ENCODE peak calls at places on chromosomes 6 and 20, in six cellular contexts. One of them, this sample, is unnamed.

GRCh38 chr20:64223526-64224067 is 32.0 kb upstream of the PCMTD2 start:
- DNase-seq in NCI-H187 treated with DMSO at 0.1 percent for 48 hours: peak
- DNase-seq in OCI-M1: no peak
- DNase-seq in T-helper 9 cell: no peak
- DNase-seq in Calu3: no peak
- DNase-seq in T follicular helper cell: no peak
- DNase-seq in this sample: no peak

GRCh38 chr20:41154436-41155176 is 17.3 kb downstream of the PLCG1 start:
- DNase-seq in NCI-H187 treated with DMSO at 0.1 percent for 48 hours: no peak
- DNase-seq in OCI-M1: no peak
- DNase-seq in T-helper 9 cell: no peak
- DNase-seq in Calu3: no peak
- DNase-seq in T follicular helper cell: no peak
- DNase-seq in this sample: no peak

GRCh38 chr6:167547751-167548150 is 222.9 kb downstream of the TTLL2 start:
- DNase-seq in NCI-H187 treated with DMSO at 0.1 percent for 48 hours: no peak
- DNase-seq in OCI-M1: no peak
- DNase-seq in T-helper 9 cell: no peak
- DNase-seq in Calu3: no peak
- DNase-seq in T follicular helper cell: no peak
- DNase-seq in this sample: no peak

GRCh38 chr6:146620655-146621054 is 21.9 kb downstream of the ADGB start:
- DNase-seq in NCI-H187 treated with DMSO at 0.1 percent for 48 hours: no peak
- DNase-seq in OCI-M1: no peak
- DNase-seq in T-helper 9 cell: no peak
- DNase-seq in Calu3: no peak
- DNase-seq in T follicular helper cell: no peak
- DNase-seq in this sample: no peak

GRCh38 chr20:1301031-1301529 is 27.9 kb downstream of the SDCBP2 start:
- DNase-seq in NCI-H187 treated with DMSO at 0.1 percent for 48 hours: no peak
- DNase-seq in OCI-M1: peak
- DNase-seq in T-helper 9 cell: no peak
- DNase-seq in Calu3: peak
- DNase-seq in T follicular helper cell: no peak
- DNase-seq in this sample: peak

GRCh38 chr6:41736207-41736710 is 851 bp upstream of the TFEB start:
- DNase-seq in NCI-H187 treated with DMSO at 0.1 percent for 48 hours: no peak
- DNase-seq in OCI-M1: no peak
- DNase-seq in T-helper 9 cell: no peak
- DNase-seq in Calu3: no peak
- DNase-seq in T follicular helper cell: no peak
- DNase-seq in this sample: no peak

GRCh38 chr6:145139451-145139850 is 595.9 kb downstream of the EPM2A start:
- DNase-seq in NCI-H187 treated with DMSO at 0.1 percent for 48 hours: no peak
- DNase-seq in OCI-M1: no peak
- DNase-seq in T-helper 9 cell: no peak
- DNase-seq in Calu3: no peak
- DNase-seq in T follicular helper cell: no peak
- DNase-seq in this sample: no peak

GRCh38 chr6:14559754-14560527 is 442.4 kb downstream of the CD83 start:
- DNase-seq in NCI-H187 treated with DMSO at 0.1 percent for 48 hours: no peak
- DNase-seq in OCI-M1: no peak
- DNase-seq in T-helper 9 cell: no peak
- DNase-seq in Calu3: no peak
- DNase-seq in T follicular helper cell: no peak
- DNase-seq in this sample: no peak

GRCh38 chr20:47406849-47407682 is 50.6 kb upstream of the ZMYND8 start:
- DNase-seq in NCI-H187 treated with DMSO at 0.1 percent for 48 hours: no peak
- DNase-seq in OCI-M1: no peak
- DNase-seq in T-helper 9 cell: no peak
- DNase-seq in Calu3: no peak
- DNase-seq in T follicular helper cell: no peak
- DNase-seq in this sample: no peak

GRCh38 chr6:56040271-56040670 is 164.9 kb upstream of the BMP5 start:
- DNase-seq in NCI-H187 treated with DMSO at 0.1 percent for 48 hours: no peak
- DNase-seq in OCI-M1: peak
- DNase-seq in T-helper 9 cell: no peak
- DNase-seq in Calu3: no peak
- DNase-seq in T follicular helper cell: no peak
- DNase-seq in this sample: no peak

GRCh38 chr6:119966484-119966883 is 616.9 kb upstream of the MAN1A1 start:
- DNase-seq in NCI-H187 treated with DMSO at 0.1 percent for 48 hours: no peak
- DNase-seq in OCI-M1: peak
- DNase-seq in T-helper 9 cell: no peak
- DNase-seq in Calu3: no peak
- DNase-seq in T follicular helper cell: no peak
- DNase-seq in this sample: no peak

GRCh38 chr6:37174515-37175331 is 4.8 kb downstream of the PIM1 start:
- DNase-seq in NCI-H187 treated with DMSO at 0.1 percent for 48 hours: no peak
- DNase-seq in OCI-M1: peak
- DNase-seq in T-helper 9 cell: no peak
- DNase-seq in Calu3: no peak
- DNase-seq in T follicular helper cell: no peak
- DNase-seq in this sample: no peak

GRCh38 chr6:105014954-105015353 is 58.0 kb downstream of the LIN28B start:
- DNase-seq in NCI-H187 treated with DMSO at 0.1 percent for 48 hours: no peak
- DNase-seq in OCI-M1: no peak
- DNase-seq in T-helper 9 cell: no peak
- DNase-seq in Calu3: no peak
- DNase-seq in T follicular helper cell: no peak
- DNase-seq in this sample: no peak

GRCh38 chr20:34334654-34335407 is 28.2 kb upstream of the ITCH start:
- DNase-seq in NCI-H187 treated with DMSO at 0.1 percent for 48 hours: no peak
- DNase-seq in OCI-M1: no peak
- DNase-seq in T-helper 9 cell: no peak
- DNase-seq in Calu3: peak
- DNase-seq in T follicular helper cell: no peak
- DNase-seq in this sample: no peak

GRCh38 chr20:7248392-7248992 is 481.0 kb downstream of the BMP2 start:
- DNase-seq in NCI-H187 treated with DMSO at 0.1 percent for 48 hours: peak
- DNase-seq in OCI-M1: no peak
- DNase-seq in T-helper 9 cell: no peak
- DNase-seq in Calu3: no peak
- DNase-seq in T follicular helper cell: no peak
- DNase-seq in this sample: no peak

GRCh38 chr20:26169506-26169905 is 472.9 kb upstream of the ZNF337 start:
- DNase-seq in NCI-H187 treated with DMSO at 0.1 percent for 48 hours: no peak
- DNase-seq in OCI-M1: no peak
- DNase-seq in T-helper 9 cell: no peak
- DNase-seq in Calu3: no peak
- DNase-seq in T follicular helper cell: no peak
- DNase-seq in this sample: no peak

GRCh38 chr6:51028271-51028670 is 209.6 kb downstream of the TFAP2B start:
- DNase-seq in NCI-H187 treated with DMSO at 0.1 percent for 48 hours: no peak
- DNase-seq in OCI-M1: no peak
- DNase-seq in T-helper 9 cell: no peak
- DNase-seq in Calu3: no peak
- DNase-seq in T follicular helper cell: no peak
- DNase-seq in this sample: no peak

This sample was measured in stimulated activated naive CD4-positive, alpha-beta T cell.